ENCODE peak calls at places on chromosome 6, in five cellular contexts. I, Y, N, O and F are unnamed samples.

GRCh38 chr6:38058022-38058421 is 238.5 kb downstream of the ZFAND3 start:
- DNase-seq in Y (peak), N (no peak), I (peak), O (no peak), F (no peak)

GRCh38 chr6:44339301-44339700 is 3.1 kb upstream of the SPATS1 start:
- DNase-seq in Y (no peak), O (no peak), N (peak), I (no peak), F (no peak)

GRCh38 chr6:33160728-33161323 is 31.4 kb downstream of the COL11A2 start:
- DNase-seq in N (no peak), Y (peak), O (no peak), I (no peak), F (peak)

GRCh38 chr6:72724545-72724944 is 102.7 kb downstream of the KCNQ5 start:
- DNase-seq in N (no peak), O (no peak), I (no peak), Y (no peak), F (no peak)

GRCh38 chr6:148831531-148831930 is 84.7 kb downstream of the UST start:
- DNase-seq in Y (peak), I (no peak), N (no peak), O (no peak), F (no peak)

GRCh38 chr6:157213426-157213825 is 109.9 kb downstream of the TMEM242 start:
- DNase-seq in N (no peak), Y (no peak), O (no peak), I (no peak), F (no peak)

GRCh38 chr6:136548582-136549330 is 1.5 kb downstream of the MAP7 start:
- DNase-seq in I (no peak), Y (no peak), O (no peak), N (no peak), F (no peak)

GRCh38 chr6:31794294-31794865 is 1.2 kb downstream of the VARS1 start:
- DNase-seq in O (no peak), Y (peak), I (no peak), N (no peak), F (peak)

GRCh38 chr6:34709386-34709785 is 12.8 kb upstream of the ILRUN start:
- DNase-seq in N (peak), O (no peak), Y (peak), I (no peak), F (no peak)

GRCh38 chr6:30399390-30400058 is 54.6 kb downstream of the RPP21 start:
- DNase-seq in Y (no peak), O (no peak), N (no peak), I (no peak), F (no peak)

GRCh38 chr6:39341942-39342341 is 19.4 kb upstream of the KCNK16 start:
- DNase-seq in N (no peak), O (no peak), Y (no peak), I (no peak), F (no peak)

GRCh38 chr6:21752054-21752811 is 158.7 kb downstream of the SOX4 start:
- DNase-seq in N (no peak), Y (no peak), O (no peak), I (no peak), F (no peak)

GRCh38 chr6:163001341-163001740 is 273.6 kb downstream of the PACRG start:
- DNase-seq in I (no peak), O (no peak), Y (peak), N (no peak), F (no peak)

GRCh38 chr6:44010411-44011349 is 116.6 kb downstream of the MRPL14 start:
- DNase-seq in Y (peak), O (peak), N (peak), I (no peak), F (no peak)

GRCh38 chr6:134002821-134003220 is 49.6 kb downstream of the SLC2A12 start:
- DNase-seq in Y (peak), O (no peak), N (no peak), I (no peak), F (no peak)

GRCh38 chr6:113530769-113531168 is 326.4 kb upstream of the MARCKS start:
- DNase-seq in I (no peak), Y (peak), N (no peak), O (no peak), F (no peak)

GRCh38 chr6:133623065-133623464 is 265.8 kb upstream of the TCF21 start:
- DNase-seq in O (no peak), N (no peak), I (no peak), Y (peak), F (no peak)